ENCODE peak calls at places on chromosomes 5 and 9, in six cellular contexts. C is DMS79, P is HS-5, B is SK-N-DZ, F is esophagus squamous epithelium, A is memory B cell. D is an unnamed sample.

GRCh38 chr5:1386274-1386717 is 41.4 kb upstream of the CLPTM1L start:
- DNase-seq in C (peak; percentile 51), P (no peak), B (no peak), F (no peak), A (no peak), D (no peak)

GRCh38 chr5:66144074-66144798 is at the start of gene SREK1:
- DNase-seq in C (peak; percentile 67), P (peak; percentile 77), B (peak; percentile 93), F (peak; percentile 71), A (peak; percentile 87), D (peak; percentile 94)

GRCh38 chr9:128323192-128323730 is 622 bp downstream of the COQ4 start:
- DNase-seq in C (no peak), P (no peak), B (no peak), F (no peak), A (no peak), D (no peak)

GRCh38 chr9:87950765-87951488 is 23.4 kb downstream of the CDK20 start:
- DNase-seq in C (no peak), P (no peak), B (no peak), F (no peak), A (no peak), D (no peak)

GRCh38 chr9:116713266-116713665 is 26.2 kb downstream of the TRIM32 start:
- DNase-seq in C (peak; percentile 42), P (no peak), B (no peak), F (no peak), A (no peak), D (no peak)

GRCh38 chr5:32092938-32093812 is 80.9 kb downstream of the GOLPH3 start:
- DNase-seq in C (no peak), P (peak; percentile 59), B (peak; percentile 78), F (no peak), A (peak; percentile 47), D (no peak)

GRCh38 chr5:170648546-170648945 is 135.0 kb upstream of the GABRP start:
- DNase-seq in C (no peak), P (peak; percentile 53), B (no peak), F (no peak), A (no peak), D (no peak)

GRCh38 chr5:168752012-168752411 is 172.8 kb upstream of the PANK3 start:
- DNase-seq in C (no peak), P (no peak), B (no peak), F (no peak), A (no peak), D (no peak)

GRCh38 chr5:121384359-121384758 is 467.3 kb upstream of the FTMT start:
- DNase-seq in C (no peak), P (no peak), B (peak; percentile 87), F (no peak), A (no peak), D (no peak)